ENCODE peak calls at places on chromosomes 16 and 17, in seven cellular contexts. V is type B pancreatic cell, E is dorsolateral prefrontal cortex, D is mammary epithelial cell, Y is AG09319, N is mucosa of descending colon, O is AG10803. Z is an unnamed sample.

GRCh38 chr17:42541041-42541833 is 5.2 kb downstream of the NAGLU start:
- DNase-seq in O (no peak), N (peak), V (no peak), D (no peak), Y (no peak), E (no peak), Z (no peak)

GRCh38 chr17:34566873-34567272 is 12.5 kb upstream of the TMEM132E start:
- DNase-seq in Y (no peak), N (no peak), O (no peak), D (no peak), E (no peak), V (no peak), Z (no peak)

GRCh38 chr16:9383281-9383680 is 291.8 kb downstream of the HAPSTR1 start:
- DNase-seq in V (no peak), Y (no peak), N (no peak), D (no peak), E (no peak), O (no peak), Z (no peak)

GRCh38 chr17:61203765-61204164 is 195.9 kb upstream of the TBX2 start:
- DNase-seq in Y (no peak), E (no peak), O (no peak), V (no peak), N (no peak), D (no peak), Z (no peak)

GRCh38 chr17:30278032-30278431 is 13.7 kb downstream of the BLMH start:
- DNase-seq in E (no peak), D (no peak), V (no peak), Y (peak), N (peak), O (peak), Z (no peak)

GRCh38 chr16:83403751-83404150 is 404.0 kb upstream of the HSBP1 start:
- DNase-seq in D (peak), E (no peak), V (no peak), N (no peak), O (peak), Y (no peak), Z (no peak)

GRCh38 chr16:51831595-51832352 is 680.7 kb upstream of the SALL1 start:
- DNase-seq in N (no peak), Y (no peak), O (no peak), D (no peak), E (no peak), V (no peak), Z (no peak)

GRCh38 chr16:62224810-62225209 is 188.6 kb upstream of the CDH8 start:
- DNase-seq in E (no peak), V (no peak), N (no peak), D (no peak), Y (no peak), O (no peak), Z (no peak)

GRCh38 chr16:29915590-29916247 is 10.3 kb downstream of the KCTD13 start:
- DNase-seq in N (no peak), V (no peak), O (no peak), D (peak), Y (no peak), E (no peak), Z (no peak)

GRCh38 chr16:30651124-30652004 is 604 bp downstream of the PRR14 start:
- DNase-seq in V (no peak), O (peak), D (peak), N (peak), Y (peak), E (no peak), Z (peak)

GRCh38 chr16:78775161-78775561 is 675.7 kb downstream of the WWOX start:
- DNase-seq in V (no peak), Y (no peak), O (no peak), E (no peak), D (no peak), N (no peak), Z (no peak)

GRCh38 chr16:20916289-20916688 is 15.7 kb downstream of the LYRM1 start:
- DNase-seq in O (no peak), N (no peak), D (no peak), Y (no peak), E (no peak), V (no peak), Z (no peak)

GRCh38 chr17:76074390-76075363 is at the start of gene GALR2:
- DNase-seq in Y (no peak), D (no peak), N (no peak), O (no peak), V (no peak), E (no peak), Z (no peak)

GRCh38 chr17:40540448-40540847 is 24.8 kb downstream of the CCR7 start:
- DNase-seq in D (no peak), O (no peak), V (no peak), N (no peak), Y (no peak), E (no peak), Z (no peak)

GRCh38 chr16:88651276-88651988 is 579 bp upstream of the CYBA start:
- DNase-seq in E (no peak), D (no peak), N (peak), O (no peak), V (no peak), Y (no peak), Z (peak)

GRCh38 chr16:50945136-50945535 is 203.2 kb downstream of the CYLD start:
- DNase-seq in V (no peak), Y (no peak), N (no peak), O (no peak), E (no peak), D (no peak), Z (no peak)

GRCh38 chr16:89222931-89223330 is 5.4 kb downstream of the ZNF778 start:
- DNase-seq in N (no peak), D (no peak), V (no peak), O (no peak), Y (no peak), E (no peak), Z (no peak)

GRCh38 chr17:46769531-46770438 is 48.7 kb downstream of the WNT3 start:
- DNase-seq in E (no peak), O (peak), V (no peak), Y (no peak), N (no peak), D (no peak), Z (peak)

GRCh38 chr17:50541916-50542688 is 4.9 kb upstream of the SPATA20 start:
- DNase-seq in V (peak), E (peak), N (peak), O (peak), Y (peak), D (peak), Z (peak)

DNA sequence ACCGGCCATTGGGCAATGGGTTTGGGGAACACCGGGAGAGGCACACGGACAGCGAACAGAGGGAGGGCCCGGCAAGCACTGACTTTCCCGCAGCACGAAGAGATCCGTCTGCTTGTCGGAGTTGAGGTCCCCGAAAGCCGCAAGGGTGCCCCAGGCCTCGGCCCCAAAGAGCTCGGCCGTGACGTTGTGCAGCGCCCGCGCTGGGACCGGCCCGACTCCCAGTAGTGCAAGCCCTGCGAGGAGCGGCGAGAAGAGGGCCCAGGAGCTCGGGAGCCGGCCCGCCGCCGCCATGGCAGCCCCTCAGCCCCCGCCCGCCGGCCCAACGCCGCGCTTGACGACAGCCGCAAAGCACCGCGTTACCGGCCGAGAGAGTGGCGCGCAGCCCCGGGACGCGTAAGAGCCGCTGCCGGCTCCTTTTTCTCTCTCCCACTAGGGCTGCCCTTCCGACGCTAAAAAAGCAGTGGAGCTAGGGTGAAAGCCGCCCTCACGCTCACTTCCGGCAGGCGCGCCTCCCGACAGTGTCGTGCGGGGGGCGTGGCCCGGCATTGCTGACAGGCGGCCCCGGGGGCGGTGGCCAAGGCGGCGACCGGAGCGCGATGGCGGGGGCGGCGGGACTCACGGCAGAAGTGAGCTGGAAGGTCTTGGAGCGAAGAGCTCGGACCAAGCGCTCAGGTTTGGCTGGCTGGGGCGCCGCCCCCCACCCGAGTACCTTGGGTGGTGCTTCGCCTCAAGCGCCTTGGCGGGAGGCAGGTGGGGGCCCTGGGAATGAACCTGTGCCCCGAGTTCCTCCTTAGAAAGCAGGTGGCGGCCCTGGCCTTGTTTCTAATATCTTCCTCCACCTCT is at the start of the genes ITFG1 and PHKB:
- DNase-seq in D (peak), Y (peak), V (peak), E (peak), O (peak), N (peak), Z (peak)
- TF ChIP-seq CTCF in D (no peak), Y (no peak), V (peak), E (peak), O (no peak), N (peak), Z (no peak)

GRCh38 chr16:2871926-2872325 is 11.1 kb upstream of the FLYWCH2 start:
- DNase-seq in N (no peak), O (no peak), D (no peak), E (no peak), V (no peak), Y (no peak), Z (no peak)
- TF ChIP-seq CTCF in N (no peak), O (no peak), D (no peak), E (no peak), V (no peak), Y (no peak), Z (no peak)

GRCh38 chr17:18020971-18021370 is 18.0 kb downstream of the ATPAF2 start:
- DNase-seq in D (no peak), E (no peak), O (no peak), V (no peak), N (no peak), Y (no peak), Z (no peak)
- TF ChIP-seq CTCF in D (no peak), E (no peak), O (no peak), V (no peak), N (no peak), Y (no peak), Z (no peak)

DNA sequence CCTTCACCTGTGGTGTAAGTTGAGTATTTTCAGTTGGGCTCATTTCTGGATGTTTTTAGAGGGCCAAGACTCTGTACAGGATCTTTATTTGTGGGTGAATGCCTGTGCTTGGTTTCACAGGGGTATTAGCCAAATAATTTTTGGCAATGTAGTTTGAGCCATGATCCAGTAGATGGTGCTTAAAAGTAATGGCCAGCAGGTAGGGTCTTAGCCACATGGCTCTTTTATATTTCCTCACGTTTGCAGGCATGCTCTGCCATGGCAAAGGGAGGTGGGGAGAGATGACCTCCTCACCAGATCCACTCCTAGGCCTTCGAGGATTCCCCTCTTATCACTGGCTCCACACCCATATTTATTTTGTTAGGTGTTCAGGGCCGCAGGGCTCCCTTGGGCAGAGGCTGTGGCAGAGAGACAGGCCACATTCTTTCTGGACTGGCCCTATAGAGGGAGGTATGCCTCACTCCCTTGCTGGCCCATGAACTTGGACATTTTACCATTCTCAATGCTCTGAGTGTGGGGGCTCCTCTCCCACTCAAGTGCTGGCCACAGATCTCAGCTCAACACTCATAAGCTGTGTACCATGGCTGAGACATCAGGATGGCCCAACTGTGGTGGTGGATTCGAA is 417.1 kb downstream of the XYLT1 start:
- DNase-seq in O (no peak), E (no peak), D (no peak), N (no peak), Y (no peak), V (no peak), Z (no peak)
- TF ChIP-seq CTCF in O (no peak), E (no peak), D (no peak), N (no peak), Y (no peak), V (peak), Z (peak)

GRCh38 chr17:54172654-54173316 is 350.1 kb downstream of the KIF2B start:
- DNase-seq in N (peak), O (peak), Y (no peak), E (no peak), V (no peak), D (peak), Z (no peak)
- TF ChIP-seq CTCF in N (no peak), O (peak), Y (no peak), E (peak), V (peak), D (peak), Z (peak)

GRCh38 chr17:13003927-13004326 is 13.9 kb downstream of the ELAC2 start:
- DNase-seq in Y (no peak), N (no peak), V (no peak), D (no peak), O (no peak), E (no peak), Z (no peak)

GRCh38 chr17:13004336-13004735 is 13.5 kb downstream of the ELAC2 start:
- DNase-seq in V (no peak), O (no peak), E (no peak), D (no peak), N (no peak), Y (no peak), Z (no peak)

GRCh38 chr17:13001991-13002615 is 15.7 kb downstream of the ELAC2 start:
- DNase-seq in D (no peak), N (no peak), V (no peak), E (no peak), Y (no peak), O (no peak), Z (no peak)

GRCh38 chr17:13002761-13003453 is 14.9 kb downstream of the ELAC2 start:
- DNase-seq in E (peak), V (peak), Y (no peak), O (peak), N (peak), D (peak), Z (peak)

GRCh38 chr17:13003454-13003851 is 14.4 kb downstream of the ELAC2 start:
- DNase-seq in V (no peak), N (no peak), O (no peak), E (no peak), D (no peak), Y (no peak), Z (no peak)
- TF ChIP-seq CTCF in V (peak), N (no peak), O (no peak), E (peak), D (no peak), Y (no peak), Z (no peak)

Z was measured in GM10248.